ENCODE peak calls at places on chromosomes 5 and 9, in ten cellular contexts. M is ovary, L is body of pancreas, E is lung, G is A549, P is ascending aorta, S is neuronal stem cell, W is coronary artery, U is aorta, F is uterus. T is an unnamed sample.

GRCh38 chr9:114611516-114612271 is 603 bp downstream of the TMEM268 start:
- DNase-seq in S (no peak), E (peak), G (peak), M (peak), W (peak), L (peak), P (peak), F (peak), U (peak), T (no peak)

GRCh38 chr5:101206534-101206933 is 303.5 kb upstream of the ST8SIA4 start:
- DNase-seq in M (no peak), W (no peak), L (no peak), E (no peak), F (no peak), U (no peak), S (no peak), P (no peak), G (no peak), T (no peak)

GRCh38 chr5:43190755-43191603 is 1.0 kb upstream of the NIM1K start:
- DNase-seq in F (no peak), L (no peak), S (peak), M (no peak), P (no peak), U (no peak), W (no peak), E (no peak), G (no peak), T (no peak)

GRCh38 chr9:84947412-84947972 is 278.0 kb downstream of the NTRK2 start:
- DNase-seq in F (no peak), P (no peak), U (no peak), M (no peak), W (no peak), L (no peak), G (peak), E (no peak), S (no peak), T (no peak)

GRCh38 chr5:32523625-32524024 is 61.7 kb upstream of the SUB1 start:
- DNase-seq in M (no peak), L (no peak), E (no peak), S (no peak), P (no peak), G (peak), W (no peak), U (no peak), F (no peak), T (no peak)

GRCh38 chr9:107161338-107161737 is 121.7 kb upstream of the RAD23B start:
- DNase-seq in M (no peak), W (no peak), U (no peak), S (no peak), F (no peak), G (no peak), E (no peak), P (no peak), L (no peak), T (no peak)

GRCh38 chr9:128072144-128073021 is 4.4 kb downstream of the SLC25A25 start:
- DNase-seq in M (peak), L (peak), P (peak), G (peak), E (peak), F (peak), S (no peak), U (peak), W (peak), T (no peak)

GRCh38 chr9:69066955-69067354 is 31.4 kb downstream of the FXN start:
- DNase-seq in G (no peak), W (no peak), P (no peak), S (no peak), L (no peak), M (no peak), F (no peak), U (no peak), E (no peak), T (no peak)

GRCh38 chr9:116589392-116590354 is 97.4 kb upstream of the TRIM32 start:
- DNase-seq in G (peak), E (no peak), M (no peak), P (no peak), S (no peak), W (no peak), L (no peak), U (no peak), F (no peak), T (no peak)

GRCh38 chr9:102975246-102975645 is 19.9 kb upstream of the CYLC2 start:
- DNase-seq in M (no peak), P (no peak), W (no peak), G (no peak), U (no peak), S (no peak), L (no peak), F (no peak), E (no peak), T (no peak)

GRCh38 chr5:28523416-28523815 is 1485.0 kb upstream of the CDH9 start:
- DNase-seq in M (no peak), W (no peak), G (no peak), P (no peak), U (no peak), S (no peak), F (no peak), E (no peak), L (no peak), T (no peak)

GRCh38 chr5:127686424-127686823 is 16.8 kb upstream of the CCDC192 start:
- DNase-seq in E (no peak), F (no peak), G (no peak), W (no peak), U (no peak), L (no peak), M (no peak), P (no peak), S (no peak), T (no peak)

GRCh38 chr5:33487256-33487655 is 46.5 kb downstream of the TARS1 start:
- DNase-seq in G (no peak), W (no peak), M (no peak), P (no peak), L (no peak), F (no peak), U (no peak), S (no peak), E (no peak), T (no peak)

GRCh38 chr9:128340691-128341434 is 536 bp downstream of the SLC27A4 start:
- DNase-seq in G (no peak), P (no peak), F (no peak), E (no peak), W (no peak), M (peak), L (no peak), U (no peak), S (no peak), T (no peak)

GRCh38 chr9:74562611-74563010 is 65.5 kb downstream of the RORB start:
- DNase-seq in M (no peak), F (no peak), G (no peak), L (no peak), P (no peak), W (no peak), S (no peak), E (no peak), U (no peak), T (no peak)

GRCh38 chr9:94147776-94148175 is 63.5 kb downstream of the PTPDC1 start:
- DNase-seq in P (no peak), W (no peak), G (no peak), U (no peak), S (no peak), L (no peak), E (no peak), F (no peak), M (no peak), T (no peak)

GRCh38 chr9:94150890-94151660 is 66.8 kb downstream of the PTPDC1 start:
- DNase-seq in M (no peak), F (no peak), E (no peak), G (no peak), W (no peak), P (no peak), L (no peak), S (no peak), U (no peak), T (no peak)

GRCh38 chr9:94148419-94148818 is 64.2 kb downstream of the PTPDC1 start:
- DNase-seq in L (no peak), P (no peak), W (no peak), U (no peak), E (no peak), M (no peak), S (no peak), G (no peak), F (no peak), T (no peak)

GRCh38 chr9:94150279-94150828 is 66.1 kb downstream of the PTPDC1 start:
- DNase-seq in M (no peak), L (no peak), W (no peak), P (no peak), G (no peak), F (no peak), S (no peak), U (no peak), E (no peak), T (no peak)

GRCh38 chr9:94149696-94150095 is 65.4 kb downstream of the PTPDC1 start:
- DNase-seq in G (no peak), L (no peak), E (no peak), F (no peak), U (no peak), S (no peak), M (no peak), P (no peak), W (no peak), T (no peak)
- H3K27ac ChIP-seq in G (no peak), L (no peak), E (no peak), F (no peak), U (no peak), S (no peak), M (no peak), P (no peak), W (no peak), T (no peak)

GRCh38 chr5:172411423-172412111 is 42.8 kb downstream of the SH3PXD2B start:
- DNase-seq in P (no peak), L (no peak), G (no peak), F (no peak), M (no peak), S (no peak), E (no peak), U (no peak), W (no peak), T (no peak)

GRCh38 chr5:172410839-172411238 is 43.5 kb downstream of the SH3PXD2B start:
- DNase-seq in E (no peak), U (no peak), G (no peak), L (no peak), F (no peak), P (no peak), M (no peak), S (no peak), W (no peak), T (no peak)

GRCh38 chr5:172413601-172414000 is 40.7 kb downstream of the SH3PXD2B start:
- DNase-seq in G (no peak), M (no peak), E (no peak), L (no peak), S (no peak), W (no peak), F (no peak), P (no peak), U (no peak), T (no peak)

GRCh38 chr5:172414618-172415599 is 39.4 kb downstream of the SH3PXD2B start:
- DNase-seq in U (peak), W (peak), G (no peak), L (peak), F (peak), S (no peak), E (no peak), P (peak), M (peak), T (no peak)

DNA sequence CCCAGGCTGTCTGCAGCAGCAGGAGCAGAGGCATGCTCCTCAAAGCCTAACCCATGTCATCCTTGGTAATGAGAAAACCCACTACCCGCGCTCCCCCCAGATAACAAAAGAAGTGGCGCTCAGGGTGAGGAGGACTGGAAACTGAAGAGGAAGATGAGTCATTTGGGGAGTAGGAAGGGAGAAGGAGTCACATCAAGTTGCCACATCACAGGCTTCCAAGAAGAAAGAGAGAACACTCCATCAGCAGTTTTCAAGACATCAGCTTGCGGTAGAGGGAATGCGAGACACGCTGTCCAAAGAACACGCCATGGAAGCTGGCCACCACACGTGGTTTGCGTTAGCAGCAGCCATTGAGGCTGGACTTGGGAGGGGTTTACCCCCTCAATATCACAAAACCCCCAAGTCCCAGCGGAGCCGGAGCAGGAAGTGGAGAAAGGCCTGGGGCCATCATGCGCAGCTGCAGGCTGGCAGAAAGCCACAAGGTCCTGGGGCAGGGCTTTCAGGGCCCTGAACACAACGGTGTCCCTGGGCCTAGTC is 41.5 kb downstream of the SH3PXD2B start:
- DNase-seq in U (peak), M (peak), L (peak), S (no peak), W (peak), P (peak), G (no peak), E (peak), F (peak), T (no peak)
- H3K27ac ChIP-seq in U (no peak), M (peak), L (peak), S (no peak), W (peak), P (peak), G (peak), E (peak), F (peak), T (no peak)

DNA sequence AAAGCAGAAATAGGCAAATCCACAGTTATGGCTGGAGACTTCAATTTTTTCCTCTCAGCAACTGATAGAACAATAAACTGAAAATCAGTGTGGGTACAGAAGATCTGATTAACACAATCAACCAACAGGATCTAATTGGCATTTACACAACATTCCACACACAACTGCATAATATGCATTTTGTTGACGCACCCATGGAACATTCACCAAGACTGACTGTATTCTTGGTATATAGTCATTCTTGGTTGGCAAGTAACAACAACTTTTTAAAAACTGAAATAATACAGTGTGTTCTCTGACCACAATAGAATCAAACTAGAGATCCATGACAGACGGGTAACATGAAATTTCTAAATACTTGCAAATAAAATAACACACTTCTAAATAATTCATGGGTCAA is 218.7 kb upstream of the S1PR3 start:
- DNase-seq in M (no peak), E (no peak), P (no peak), U (no peak), W (no peak), F (no peak), S (no peak), G (no peak), L (no peak), T (no peak)
- H3K27ac ChIP-seq in M (no peak), E (no peak), P (no peak), U (no peak), W (no peak), F (no peak), S (no peak), G (peak), L (no peak), T (no peak)

DNA sequence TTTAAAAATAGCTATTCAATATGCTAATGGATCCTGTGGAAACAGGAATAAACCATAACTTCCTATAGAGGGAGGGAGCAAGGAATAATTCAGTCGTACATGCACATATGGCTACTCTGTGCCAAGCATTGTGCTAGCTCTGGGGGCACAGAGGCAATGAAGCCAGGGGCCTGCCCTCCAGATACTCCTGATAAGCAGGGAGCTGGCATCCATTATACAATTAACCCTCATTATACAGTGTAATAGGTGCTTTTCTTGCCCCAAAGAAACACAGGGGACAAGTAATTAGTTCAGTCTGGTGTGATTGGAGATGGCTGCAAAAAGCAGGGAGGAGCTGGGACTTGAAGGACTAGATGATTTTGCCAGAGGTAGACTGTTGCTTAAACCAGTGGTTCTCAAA is 200.4 kb downstream of the SREK1 start:
- DNase-seq in F (no peak), S (no peak), L (no peak), P (no peak), M (no peak), G (no peak), U (no peak), W (no peak), E (no peak), T (no peak)
- H3K27ac ChIP-seq in F (no peak), S (no peak), L (no peak), P (no peak), M (no peak), G (no peak), U (no peak), W (no peak), E (no peak), T (no peak)

DNA sequence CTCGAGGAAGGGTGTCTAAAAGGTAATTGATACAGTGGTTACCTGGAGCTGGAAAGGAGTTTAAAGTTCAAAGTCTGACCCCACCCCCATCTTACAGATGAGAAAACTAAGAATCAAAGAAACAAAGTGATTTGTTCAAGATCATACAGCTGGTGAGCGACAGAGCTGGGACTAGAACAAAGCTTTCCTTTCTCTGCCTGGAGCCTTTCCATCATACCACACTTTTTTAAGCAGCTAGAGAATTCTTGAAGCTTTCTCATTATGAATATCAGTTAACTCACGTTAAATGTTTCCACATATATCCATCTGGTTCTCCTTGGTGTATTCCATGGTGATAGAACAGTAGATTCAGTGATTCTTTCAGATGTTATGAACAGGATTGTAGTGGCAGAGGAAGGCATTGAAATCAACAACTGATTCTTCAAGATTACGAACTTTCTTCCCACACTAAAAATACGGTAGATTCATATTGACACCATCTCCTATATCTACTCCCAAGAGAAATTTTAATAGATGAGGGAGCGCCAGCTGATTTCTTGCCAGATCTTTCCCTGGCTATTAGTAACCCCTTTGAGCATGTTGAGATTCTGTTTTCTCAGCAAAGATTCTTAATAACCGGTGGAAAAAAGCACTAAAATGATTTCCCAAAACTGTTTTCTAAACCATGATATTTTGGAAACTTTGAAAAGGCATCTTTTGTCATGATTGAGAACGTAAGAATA is 233.7 kb downstream of the ADAMTSL1 start:
- DNase-seq in S (no peak), F (no peak), U (no peak), G (no peak), P (no peak), E (no peak), L (no peak), M (no peak), W (no peak), T (no peak)
- H3K27ac ChIP-seq in S (no peak), F (peak), U (no peak), G (no peak), P (no peak), E (no peak), L (no peak), M (no peak), W (no peak), T (no peak)

DNA sequence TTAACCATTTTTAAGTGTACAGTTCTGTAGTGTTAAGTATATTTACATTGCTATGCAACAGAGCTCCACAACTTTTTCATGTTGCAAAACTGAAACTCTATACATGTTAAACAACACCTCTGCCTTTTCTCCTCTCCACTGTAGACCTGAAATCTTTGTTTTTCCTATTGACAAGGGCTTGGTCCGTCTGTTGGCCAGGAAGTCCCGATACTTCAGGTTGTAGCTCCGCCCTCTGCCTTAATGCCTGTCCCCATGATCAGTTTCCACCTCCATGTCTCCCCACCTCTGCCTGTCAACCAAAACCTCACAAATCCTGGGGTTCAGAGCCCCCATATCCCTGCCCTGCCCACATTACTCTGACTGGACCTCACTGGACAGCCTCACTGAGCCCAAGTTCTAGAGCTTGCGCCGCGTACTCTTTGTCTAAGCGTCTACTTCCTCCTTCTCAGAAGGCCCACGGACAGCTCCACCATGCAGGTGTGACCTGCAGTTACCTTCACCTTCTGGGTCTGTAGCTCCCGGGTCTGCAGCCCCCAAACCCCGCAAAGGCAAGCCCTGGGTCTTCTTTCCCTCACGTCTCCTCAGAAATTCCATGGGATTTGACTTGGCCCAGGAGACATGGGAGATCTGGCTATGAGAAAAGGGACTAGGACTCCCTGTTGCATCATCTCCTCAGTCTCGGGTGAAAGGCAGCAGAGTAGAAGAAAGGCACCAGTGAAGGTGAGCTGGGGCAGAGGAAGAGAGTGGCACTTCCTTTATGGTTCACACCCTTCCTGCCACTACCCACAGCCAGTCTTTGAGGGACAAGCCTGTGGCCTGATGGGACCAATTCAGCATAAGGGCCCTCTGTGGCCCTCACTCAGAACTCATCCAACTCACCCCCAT is 8.0 kb downstream of the GLIPR2 start:
- DNase-seq in L (no peak), P (no peak), M (no peak), E (no peak), S (no peak), G (no peak), F (no peak), U (peak), W (no peak), T (no peak)
- H3K27ac ChIP-seq in L (no peak), P (peak), M (no peak), E (peak), S (no peak), G (no peak), F (no peak), U (no peak), W (no peak), T (no peak)

GRCh38 chr9:121942866-121943265 is 150.2 kb downstream of the TTLL11 start:
- DNase-seq in M (no peak), G (no peak), P (no peak), S (no peak), E (no peak), L (no peak), U (no peak), F (no peak), W (no peak), T (no peak)

GRCh38 chr9:121939643-121940042 is 153.5 kb downstream of the TTLL11 start:
- DNase-seq in S (no peak), W (no peak), E (no peak), P (no peak), G (no peak), L (no peak), M (no peak), F (no peak), U (no peak), T (no peak)

GRCh38 chr9:121943463-121943862 is 149.6 kb downstream of the TTLL11 start:
- DNase-seq in M (no peak), F (no peak), E (no peak), S (no peak), U (no peak), G (no peak), P (no peak), L (no peak), W (no peak), T (no peak)

GRCh38 chr9:121944741-121945191 is 148.3 kb downstream of the TTLL11 start:
- DNase-seq in U (no peak), M (no peak), L (no peak), G (no peak), S (no peak), W (no peak), F (no peak), P (no peak), E (no peak), T (no peak)

DNA sequence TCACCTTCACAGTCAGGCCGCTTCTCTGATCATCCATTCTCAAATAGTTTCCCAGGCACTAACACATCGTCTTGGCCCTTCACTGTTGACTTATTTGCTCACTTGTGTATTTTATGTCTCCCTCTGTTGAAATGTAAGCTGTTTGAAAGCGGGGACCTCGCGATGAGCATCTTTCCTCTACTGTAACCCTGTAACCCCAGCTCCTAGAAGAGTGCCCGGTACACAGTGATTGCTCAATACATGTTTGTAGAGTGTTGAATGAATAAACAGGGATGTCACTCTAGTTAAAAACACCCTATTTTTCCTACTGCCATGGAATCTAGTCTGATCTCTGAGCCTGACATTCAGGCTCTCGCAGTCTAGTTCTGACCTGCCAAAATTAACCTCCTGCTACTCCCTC is 150.8 kb downstream of the TTLL11 start:
- DNase-seq in U (no peak), L (no peak), S (no peak), E (no peak), W (no peak), F (no peak), M (no peak), G (no peak), P (no peak), T (no peak)
- H3K27ac ChIP-seq in U (no peak), L (no peak), S (no peak), E (no peak), W (no peak), F (no peak), M (no peak), G (no peak), P (no peak), T (no peak)

T was measured in epithelial cell of prostate.